ENCODE peak calls at places on chromosome 3, in ten cellular contexts. One of them, this sample, is unnamed.
A peak's percentile ranks its signal among the peaks of the same experiment; 100 is the strongest.

GRCh38 chr3:151044706-151045105 is 40.8 kb upstream of the MED12L start:
- DNase-seq in MV-4-11: no peak
- DNase-seq in activated CD8-positive, alpha-beta memory T cell treated with anti-CD3 and anti-CD28 coated beads, Interleukin-2, amount 50 U/mL, for 4 hours: no peak
- DNase-seq in dorsolateral prefrontal cortex: no peak
- DNase-seq in stimulated activated CD8-positive, alpha-beta memory T cell treated with anti-CD3 and anti-CD28 coated beads, Interleukin-12 subunit alpha, Interleukin-12 subunit beta, amount 100 ng/mL, for 1 hour: no peak
- DNase-seq in suprapubic skin: no peak
- DNase-seq in CD8-positive, alpha-beta T cell: no peak
- DNase-seq in RPMI8226: no peak
- DNase-seq in hippocampal formation: no peak
- DNase-seq in left lung: no peak
- DNase-seq in this sample: no peak

GRCh38 chr3:161323926-161324621 is 47.2 kb downstream of the SPTSSB start:
- DNase-seq in MV-4-11: no peak
- DNase-seq in activated CD8-positive, alpha-beta memory T cell treated with anti-CD3 and anti-CD28 coated beads, Interleukin-2, amount 50 U/mL, for 4 hours: no peak
- DNase-seq in dorsolateral prefrontal cortex: no peak
- DNase-seq in stimulated activated CD8-positive, alpha-beta memory T cell treated with anti-CD3 and anti-CD28 coated beads, Interleukin-12 subunit alpha, Interleukin-12 subunit beta, amount 100 ng/mL, for 1 hour: no peak
- DNase-seq in suprapubic skin: no peak
- DNase-seq in CD8-positive, alpha-beta T cell: no peak
- DNase-seq in RPMI8226: no peak
- DNase-seq in hippocampal formation: no peak
- DNase-seq in left lung: no peak
- DNase-seq in this sample: no peak

GRCh38 chr3:189821251-189821650 is 190.1 kb downstream of the TP63 start:
- DNase-seq in MV-4-11: no peak
- DNase-seq in activated CD8-positive, alpha-beta memory T cell treated with anti-CD3 and anti-CD28 coated beads, Interleukin-2, amount 50 U/mL, for 4 hours: no peak
- DNase-seq in dorsolateral prefrontal cortex: no peak
- DNase-seq in stimulated activated CD8-positive, alpha-beta memory T cell treated with anti-CD3 and anti-CD28 coated beads, Interleukin-12 subunit alpha, Interleukin-12 subunit beta, amount 100 ng/mL, for 1 hour: no peak
- DNase-seq in suprapubic skin: no peak
- DNase-seq in CD8-positive, alpha-beta T cell: no peak
- DNase-seq in RPMI8226: no peak
- DNase-seq in hippocampal formation: no peak
- DNase-seq in left lung: no peak
- DNase-seq in this sample: no peak

GRCh38 chr3:95055288-95055687 is 992.4 kb downstream of the NSUN3 start:
- DNase-seq in MV-4-11: no peak
- DNase-seq in activated CD8-positive, alpha-beta memory T cell treated with anti-CD3 and anti-CD28 coated beads, Interleukin-2, amount 50 U/mL, for 4 hours: no peak
- DNase-seq in dorsolateral prefrontal cortex: no peak
- DNase-seq in stimulated activated CD8-positive, alpha-beta memory T cell treated with anti-CD3 and anti-CD28 coated beads, Interleukin-12 subunit alpha, Interleukin-12 subunit beta, amount 100 ng/mL, for 1 hour: no peak
- DNase-seq in suprapubic skin: no peak
- DNase-seq in CD8-positive, alpha-beta T cell: no peak
- DNase-seq in RPMI8226: no peak
- DNase-seq in hippocampal formation: no peak
- DNase-seq in left lung: no peak
- DNase-seq in this sample: no peak

GRCh38 chr3:72449551-72449950 is 398.7 kb downstream of the SHQ1 start:
- DNase-seq in MV-4-11: no peak
- DNase-seq in activated CD8-positive, alpha-beta memory T cell treated with anti-CD3 and anti-CD28 coated beads, Interleukin-2, amount 50 U/mL, for 4 hours: no peak
- DNase-seq in dorsolateral prefrontal cortex: no peak
- DNase-seq in stimulated activated CD8-positive, alpha-beta memory T cell treated with anti-CD3 and anti-CD28 coated beads, Interleukin-12 subunit alpha, Interleukin-12 subunit beta, amount 100 ng/mL, for 1 hour: no peak
- DNase-seq in suprapubic skin: no peak
- DNase-seq in CD8-positive, alpha-beta T cell: no peak
- DNase-seq in RPMI8226: no peak
- DNase-seq in hippocampal formation: no peak
- DNase-seq in left lung: no peak
- DNase-seq in this sample: no peak

GRCh38 chr3:86731501-86731901 is 259.4 kb downstream of the VGLL3 start:
- DNase-seq in MV-4-11: no peak
- DNase-seq in activated CD8-positive, alpha-beta memory T cell treated with anti-CD3 and anti-CD28 coated beads, Interleukin-2, amount 50 U/mL, for 4 hours: no peak
- DNase-seq in dorsolateral prefrontal cortex: no peak
- DNase-seq in stimulated activated CD8-positive, alpha-beta memory T cell treated with anti-CD3 and anti-CD28 coated beads, Interleukin-12 subunit alpha, Interleukin-12 subunit beta, amount 100 ng/mL, for 1 hour: no peak
- DNase-seq in suprapubic skin: no peak
- DNase-seq in CD8-positive, alpha-beta T cell: no peak
- DNase-seq in RPMI8226: no peak
- DNase-seq in hippocampal formation: no peak
- DNase-seq in left lung: peak; percentile 70
- DNase-seq in this sample: no peak

GRCh38 chr3:12440927-12441326 is 43.4 kb upstream of the TSEN2 start:
- DNase-seq in MV-4-11: no peak
- DNase-seq in activated CD8-positive, alpha-beta memory T cell treated with anti-CD3 and anti-CD28 coated beads, Interleukin-2, amount 50 U/mL, for 4 hours: no peak
- DNase-seq in dorsolateral prefrontal cortex: no peak
- DNase-seq in stimulated activated CD8-positive, alpha-beta memory T cell treated with anti-CD3 and anti-CD28 coated beads, Interleukin-12 subunit alpha, Interleukin-12 subunit beta, amount 100 ng/mL, for 1 hour: no peak
- DNase-seq in suprapubic skin: no peak
- DNase-seq in CD8-positive, alpha-beta T cell: no peak
- DNase-seq in RPMI8226: no peak
- DNase-seq in hippocampal formation: no peak
- DNase-seq in left lung: peak; percentile 75
- DNase-seq in this sample: no peak

GRCh38 chr3:141457624-141458236 is 29.1 kb upstream of the RASA2 start:
- DNase-seq in MV-4-11: no peak
- DNase-seq in activated CD8-positive, alpha-beta memory T cell treated with anti-CD3 and anti-CD28 coated beads, Interleukin-2, amount 50 U/mL, for 4 hours: no peak
- DNase-seq in dorsolateral prefrontal cortex: no peak
- DNase-seq in stimulated activated CD8-positive, alpha-beta memory T cell treated with anti-CD3 and anti-CD28 coated beads, Interleukin-12 subunit alpha, Interleukin-12 subunit beta, amount 100 ng/mL, for 1 hour: no peak
- DNase-seq in suprapubic skin: no peak
- DNase-seq in CD8-positive, alpha-beta T cell: no peak
- DNase-seq in RPMI8226: no peak
- DNase-seq in hippocampal formation: no peak
- DNase-seq in left lung: no peak
- DNase-seq in this sample: no peak

GRCh38 chr3:46987485-46988401 is 8.3 kb downstream of the NBEAL2 start:
- DNase-seq in MV-4-11: peak; percentile 79
- DNase-seq in activated CD8-positive, alpha-beta memory T cell treated with anti-CD3 and anti-CD28 coated beads, Interleukin-2, amount 50 U/mL, for 4 hours: peak; percentile 82
- DNase-seq in dorsolateral prefrontal cortex: no peak
- DNase-seq in stimulated activated CD8-positive, alpha-beta memory T cell treated with anti-CD3 and anti-CD28 coated beads, Interleukin-12 subunit alpha, Interleukin-12 subunit beta, amount 100 ng/mL, for 1 hour: peak; percentile 77
- DNase-seq in suprapubic skin: no peak
- DNase-seq in CD8-positive, alpha-beta T cell: peak; percentile 90
- DNase-seq in RPMI8226: peak; percentile 82
- DNase-seq in hippocampal formation: no peak
- DNase-seq in left lung: peak; percentile 96
- DNase-seq in this sample: no peak

GRCh38 chr3:36600413-36600812 is 163.9 kb downstream of the DCLK3 start:
- DNase-seq in MV-4-11: no peak
- DNase-seq in activated CD8-positive, alpha-beta memory T cell treated with anti-CD3 and anti-CD28 coated beads, Interleukin-2, amount 50 U/mL, for 4 hours: no peak
- DNase-seq in dorsolateral prefrontal cortex: no peak
- DNase-seq in stimulated activated CD8-positive, alpha-beta memory T cell treated with anti-CD3 and anti-CD28 coated beads, Interleukin-12 subunit alpha, Interleukin-12 subunit beta, amount 100 ng/mL, for 1 hour: no peak
- DNase-seq in suprapubic skin: no peak
- DNase-seq in CD8-positive, alpha-beta T cell: no peak
- DNase-seq in RPMI8226: no peak
- DNase-seq in hippocampal formation: no peak
- DNase-seq in left lung: no peak
- DNase-seq in this sample: no peak

GRCh38 chr3:121748638-121749275 is 784 bp downstream of the GOLGB1 start:
- DNase-seq in MV-4-11: no peak
- DNase-seq in activated CD8-positive, alpha-beta memory T cell treated with anti-CD3 and anti-CD28 coated beads, Interleukin-2, amount 50 U/mL, for 4 hours: no peak
- DNase-seq in dorsolateral prefrontal cortex: peak; percentile 29
- DNase-seq in stimulated activated CD8-positive, alpha-beta memory T cell treated with anti-CD3 and anti-CD28 coated beads, Interleukin-12 subunit alpha, Interleukin-12 subunit beta, amount 100 ng/mL, for 1 hour: no peak
- DNase-seq in suprapubic skin: no peak
- DNase-seq in CD8-positive, alpha-beta T cell: no peak
- DNase-seq in RPMI8226: peak; percentile 68
- DNase-seq in hippocampal formation: no peak
- DNase-seq in left lung: no peak
- DNase-seq in this sample: no peak

GRCh38 chr3:13564751-13565560 is 16.0 kb downstream of the FBLN2 start:
- DNase-seq in MV-4-11: no peak
- DNase-seq in activated CD8-positive, alpha-beta memory T cell treated with anti-CD3 and anti-CD28 coated beads, Interleukin-2, amount 50 U/mL, for 4 hours: no peak
- DNase-seq in dorsolateral prefrontal cortex: no peak
- DNase-seq in stimulated activated CD8-positive, alpha-beta memory T cell treated with anti-CD3 and anti-CD28 coated beads, Interleukin-12 subunit alpha, Interleukin-12 subunit beta, amount 100 ng/mL, for 1 hour: no peak
- DNase-seq in suprapubic skin: no peak
- DNase-seq in CD8-positive, alpha-beta T cell: no peak
- DNase-seq in RPMI8226: peak; percentile 51
- DNase-seq in hippocampal formation: no peak
- DNase-seq in left lung: peak; percentile 54
- DNase-seq in this sample: no peak

GRCh38 chr3:160115387-160115786 is 109.8 kb upstream of the C3orf80 start:
- DNase-seq in MV-4-11: no peak
- DNase-seq in activated CD8-positive, alpha-beta memory T cell treated with anti-CD3 and anti-CD28 coated beads, Interleukin-2, amount 50 U/mL, for 4 hours: no peak
- DNase-seq in dorsolateral prefrontal cortex: no peak
- DNase-seq in stimulated activated CD8-positive, alpha-beta memory T cell treated with anti-CD3 and anti-CD28 coated beads, Interleukin-12 subunit alpha, Interleukin-12 subunit beta, amount 100 ng/mL, for 1 hour: no peak
- DNase-seq in suprapubic skin: no peak
- DNase-seq in CD8-positive, alpha-beta T cell: no peak
- DNase-seq in RPMI8226: no peak
- DNase-seq in hippocampal formation: no peak
- DNase-seq in left lung: no peak
- DNase-seq in this sample: no peak

GRCh38 chr3:106333911-106334618 is 465.3 kb upstream of the CBLB start:
- DNase-seq in MV-4-11: peak; percentile 40
- DNase-seq in activated CD8-positive, alpha-beta memory T cell treated with anti-CD3 and anti-CD28 coated beads, Interleukin-2, amount 50 U/mL, for 4 hours: peak; percentile 64
- DNase-seq in dorsolateral prefrontal cortex: no peak
- DNase-seq in stimulated activated CD8-positive, alpha-beta memory T cell treated with anti-CD3 and anti-CD28 coated beads, Interleukin-12 subunit alpha, Interleukin-12 subunit beta, amount 100 ng/mL, for 1 hour: no peak
- DNase-seq in suprapubic skin: no peak
- DNase-seq in CD8-positive, alpha-beta T cell: peak; percentile 39
- DNase-seq in RPMI8226: no peak
- DNase-seq in hippocampal formation: no peak
- DNase-seq in left lung: no peak
- DNase-seq in this sample: no peak

GRCh38 chr3:50068134-50068533 is 20.6 kb upstream of the RBM5 start:
- DNase-seq in MV-4-11: no peak
- DNase-seq in activated CD8-positive, alpha-beta memory T cell treated with anti-CD3 and anti-CD28 coated beads, Interleukin-2, amount 50 U/mL, for 4 hours: no peak
- DNase-seq in dorsolateral prefrontal cortex: no peak
- DNase-seq in stimulated activated CD8-positive, alpha-beta memory T cell treated with anti-CD3 and anti-CD28 coated beads, Interleukin-12 subunit alpha, Interleukin-12 subunit beta, amount 100 ng/mL, for 1 hour: no peak
- DNase-seq in suprapubic skin: no peak
- DNase-seq in CD8-positive, alpha-beta T cell: no peak
- DNase-seq in RPMI8226: no peak
- DNase-seq in hippocampal formation: no peak
- DNase-seq in left lung: no peak
- DNase-seq in this sample: no peak

GRCh38 chr3:48966876-48967361 is 23.1 kb upstream of the P4HTM start:
- DNase-seq in MV-4-11: no peak
- DNase-seq in activated CD8-positive, alpha-beta memory T cell treated with anti-CD3 and anti-CD28 coated beads, Interleukin-2, amount 50 U/mL, for 4 hours: no peak
- DNase-seq in dorsolateral prefrontal cortex: peak; percentile 44
- DNase-seq in stimulated activated CD8-positive, alpha-beta memory T cell treated with anti-CD3 and anti-CD28 coated beads, Interleukin-12 subunit alpha, Interleukin-12 subunit beta, amount 100 ng/mL, for 1 hour: no peak
- DNase-seq in suprapubic skin: no peak
- DNase-seq in CD8-positive, alpha-beta T cell: no peak
- DNase-seq in RPMI8226: no peak
- DNase-seq in hippocampal formation: no peak
- DNase-seq in left lung: no peak
- DNase-seq in this sample: no peak

GRCh38 chr3:69866988-69867720 is 127.9 kb downstream of the MITF start:
- DNase-seq in MV-4-11: no peak
- DNase-seq in activated CD8-positive, alpha-beta memory T cell treated with anti-CD3 and anti-CD28 coated beads, Interleukin-2, amount 50 U/mL, for 4 hours: no peak
- DNase-seq in dorsolateral prefrontal cortex: no peak
- DNase-seq in stimulated activated CD8-positive, alpha-beta memory T cell treated with anti-CD3 and anti-CD28 coated beads, Interleukin-12 subunit alpha, Interleukin-12 subunit beta, amount 100 ng/mL, for 1 hour: no peak
- DNase-seq in suprapubic skin: no peak
- DNase-seq in CD8-positive, alpha-beta T cell: no peak
- DNase-seq in RPMI8226: no peak
- DNase-seq in hippocampal formation: no peak
- DNase-seq in left lung: no peak
- DNase-seq in this sample: no peak

GRCh38 chr3:9153763-9154601 is 95.5 kb downstream of the SRGAP3 start:
- DNase-seq in MV-4-11: no peak
- DNase-seq in activated CD8-positive, alpha-beta memory T cell treated with anti-CD3 and anti-CD28 coated beads, Interleukin-2, amount 50 U/mL, for 4 hours: no peak
- DNase-seq in dorsolateral prefrontal cortex: no peak
- DNase-seq in stimulated activated CD8-positive, alpha-beta memory T cell treated with anti-CD3 and anti-CD28 coated beads, Interleukin-12 subunit alpha, Interleukin-12 subunit beta, amount 100 ng/mL, for 1 hour: no peak
- DNase-seq in suprapubic skin: peak; percentile 91
- DNase-seq in CD8-positive, alpha-beta T cell: no peak
- DNase-seq in RPMI8226: no peak
- DNase-seq in hippocampal formation: no peak
- DNase-seq in left lung: no peak
- DNase-seq in this sample: no peak

GRCh38 chr3:178059124-178059523 is 477.1 kb upstream of the KCNMB2 start:
- DNase-seq in MV-4-11: no peak
- DNase-seq in activated CD8-positive, alpha-beta memory T cell treated with anti-CD3 and anti-CD28 coated beads, Interleukin-2, amount 50 U/mL, for 4 hours: no peak
- DNase-seq in dorsolateral prefrontal cortex: no peak
- DNase-seq in stimulated activated CD8-positive, alpha-beta memory T cell treated with anti-CD3 and anti-CD28 coated beads, Interleukin-12 subunit alpha, Interleukin-12 subunit beta, amount 100 ng/mL, for 1 hour: no peak
- DNase-seq in suprapubic skin: no peak
- DNase-seq in CD8-positive, alpha-beta T cell: no peak
- DNase-seq in RPMI8226: no peak
- DNase-seq in hippocampal formation: no peak
- DNase-seq in left lung: no peak
- DNase-seq in this sample: no peak

GRCh38 chr3:170978335-170978745 is 48.2 kb downstream of the SLC2A2 start:
- DNase-seq in MV-4-11: no peak
- DNase-seq in activated CD8-positive, alpha-beta memory T cell treated with anti-CD3 and anti-CD28 coated beads, Interleukin-2, amount 50 U/mL, for 4 hours: no peak
- DNase-seq in dorsolateral prefrontal cortex: no peak
- DNase-seq in stimulated activated CD8-positive, alpha-beta memory T cell treated with anti-CD3 and anti-CD28 coated beads, Interleukin-12 subunit alpha, Interleukin-12 subunit beta, amount 100 ng/mL, for 1 hour: no peak
- DNase-seq in suprapubic skin: no peak
- DNase-seq in CD8-positive, alpha-beta T cell: no peak
- DNase-seq in RPMI8226: no peak
- DNase-seq in hippocampal formation: no peak
- DNase-seq in left lung: no peak
- DNase-seq in this sample: no peak

GRCh38 chr3:161770532-161771386 is 274.2 kb downstream of the OTOL1 start:
- DNase-seq in MV-4-11: peak; percentile 97
- DNase-seq in activated CD8-positive, alpha-beta memory T cell treated with anti-CD3 and anti-CD28 coated beads, Interleukin-2, amount 50 U/mL, for 4 hours: no peak
- DNase-seq in dorsolateral prefrontal cortex: no peak
- DNase-seq in stimulated activated CD8-positive, alpha-beta memory T cell treated with anti-CD3 and anti-CD28 coated beads, Interleukin-12 subunit alpha, Interleukin-12 subunit beta, amount 100 ng/mL, for 1 hour: no peak
- DNase-seq in suprapubic skin: no peak
- DNase-seq in CD8-positive, alpha-beta T cell: no peak
- DNase-seq in RPMI8226: peak; percentile 49
- DNase-seq in hippocampal formation: no peak
- DNase-seq in left lung: no peak
- DNase-seq in this sample: no peak

GRCh38 chr3:13507791-13508339 is 27.8 kb downstream of the HDAC11 start:
- DNase-seq in MV-4-11: no peak
- DNase-seq in activated CD8-positive, alpha-beta memory T cell treated with anti-CD3 and anti-CD28 coated beads, Interleukin-2, amount 50 U/mL, for 4 hours: no peak
- DNase-seq in dorsolateral prefrontal cortex: no peak
- DNase-seq in stimulated activated CD8-positive, alpha-beta memory T cell treated with anti-CD3 and anti-CD28 coated beads, Interleukin-12 subunit alpha, Interleukin-12 subunit beta, amount 100 ng/mL, for 1 hour: no peak
- DNase-seq in suprapubic skin: no peak
- DNase-seq in CD8-positive, alpha-beta T cell: no peak
- DNase-seq in RPMI8226: peak; percentile 47
- DNase-seq in hippocampal formation: peak; percentile 34
- DNase-seq in left lung: no peak
- DNase-seq in this sample: peak; percentile 67

GRCh38 chr3:33403756-33404155 is 36.4 kb downstream of the UBP1 start:
- DNase-seq in MV-4-11: no peak
- DNase-seq in activated CD8-positive, alpha-beta memory T cell treated with anti-CD3 and anti-CD28 coated beads, Interleukin-2, amount 50 U/mL, for 4 hours: no peak
- DNase-seq in dorsolateral prefrontal cortex: no peak
- DNase-seq in stimulated activated CD8-positive, alpha-beta memory T cell treated with anti-CD3 and anti-CD28 coated beads, Interleukin-12 subunit alpha, Interleukin-12 subunit beta, amount 100 ng/mL, for 1 hour: no peak
- DNase-seq in suprapubic skin: no peak
- DNase-seq in CD8-positive, alpha-beta T cell: no peak
- DNase-seq in RPMI8226: no peak
- DNase-seq in hippocampal formation: no peak
- DNase-seq in left lung: no peak
- DNase-seq in this sample: no peak

GRCh38 chr3:39671116-39671515 is 138.3 kb upstream of the MYRIP start:
- DNase-seq in MV-4-11: peak; percentile 11
- DNase-seq in activated CD8-positive, alpha-beta memory T cell treated with anti-CD3 and anti-CD28 coated beads, Interleukin-2, amount 50 U/mL, for 4 hours: no peak
- DNase-seq in dorsolateral prefrontal cortex: no peak
- DNase-seq in stimulated activated CD8-positive, alpha-beta memory T cell treated with anti-CD3 and anti-CD28 coated beads, Interleukin-12 subunit alpha, Interleukin-12 subunit beta, amount 100 ng/mL, for 1 hour: no peak
- DNase-seq in suprapubic skin: no peak
- DNase-seq in CD8-positive, alpha-beta T cell: no peak
- DNase-seq in RPMI8226: no peak
- DNase-seq in hippocampal formation: no peak
- DNase-seq in left lung: no peak
- DNase-seq in this sample: no peak

GRCh38 chr3:188889070-188889491 is 282.7 kb upstream of the TPRG1 start:
- DNase-seq in MV-4-11: no peak
- DNase-seq in activated CD8-positive, alpha-beta memory T cell treated with anti-CD3 and anti-CD28 coated beads, Interleukin-2, amount 50 U/mL, for 4 hours: no peak
- DNase-seq in dorsolateral prefrontal cortex: no peak
- DNase-seq in stimulated activated CD8-positive, alpha-beta memory T cell treated with anti-CD3 and anti-CD28 coated beads, Interleukin-12 subunit alpha, Interleukin-12 subunit beta, amount 100 ng/mL, for 1 hour: no peak
- DNase-seq in suprapubic skin: no peak
- DNase-seq in CD8-positive, alpha-beta T cell: no peak
- DNase-seq in RPMI8226: no peak
- DNase-seq in hippocampal formation: no peak
- DNase-seq in left lung: no peak
- DNase-seq in this sample: no peak

GRCh38 chr3:195008816-195009215 is 262.1 kb downstream of the XXYLT1 start:
- DNase-seq in MV-4-11: no peak
- DNase-seq in activated CD8-positive, alpha-beta memory T cell treated with anti-CD3 and anti-CD28 coated beads, Interleukin-2, amount 50 U/mL, for 4 hours: no peak
- DNase-seq in dorsolateral prefrontal cortex: no peak
- DNase-seq in stimulated activated CD8-positive, alpha-beta memory T cell treated with anti-CD3 and anti-CD28 coated beads, Interleukin-12 subunit alpha, Interleukin-12 subunit beta, amount 100 ng/mL, for 1 hour: no peak
- DNase-seq in suprapubic skin: no peak
- DNase-seq in CD8-positive, alpha-beta T cell: no peak
- DNase-seq in RPMI8226: no peak
- DNase-seq in hippocampal formation: no peak
- DNase-seq in left lung: no peak
- DNase-seq in this sample: no peak

GRCh38 chr3:115552007-115552406 is 71.3 kb upstream of the GAP43 start:
- DNase-seq in MV-4-11: no peak
- DNase-seq in activated CD8-positive, alpha-beta memory T cell treated with anti-CD3 and anti-CD28 coated beads, Interleukin-2, amount 50 U/mL, for 4 hours: no peak
- DNase-seq in dorsolateral prefrontal cortex: no peak
- DNase-seq in stimulated activated CD8-positive, alpha-beta memory T cell treated with anti-CD3 and anti-CD28 coated beads, Interleukin-12 subunit alpha, Interleukin-12 subunit beta, amount 100 ng/mL, for 1 hour: no peak
- DNase-seq in suprapubic skin: no peak
- DNase-seq in CD8-positive, alpha-beta T cell: no peak
- DNase-seq in RPMI8226: no peak
- DNase-seq in hippocampal formation: no peak
- DNase-seq in left lung: no peak
- DNase-seq in this sample: no peak

GRCh38 chr3:49761661-49762060 is 24.7 kb downstream of the IP6K1 start:
- DNase-seq in MV-4-11: peak; percentile 74
- DNase-seq in activated CD8-positive, alpha-beta memory T cell treated with anti-CD3 and anti-CD28 coated beads, Interleukin-2, amount 50 U/mL, for 4 hours: no peak
- DNase-seq in dorsolateral prefrontal cortex: no peak
- DNase-seq in stimulated activated CD8-positive, alpha-beta memory T cell treated with anti-CD3 and anti-CD28 coated beads, Interleukin-12 subunit alpha, Interleukin-12 subunit beta, amount 100 ng/mL, for 1 hour: no peak
- DNase-seq in suprapubic skin: no peak
- DNase-seq in CD8-positive, alpha-beta T cell: no peak
- DNase-seq in RPMI8226: no peak
- DNase-seq in hippocampal formation: no peak
- DNase-seq in left lung: no peak
- DNase-seq in this sample: no peak